ENCODE peak calls at places on chromosomes 13 and 19, in seven cellular contexts. One of them, this sample, is unnamed.

GRCh38 chr19:2478324-2478755 is 2.4 kb downstream of the GADD45B start:
- DNase-seq in NCI-H1694: peak; percentile 36
- DNase-seq in endothelial cell: no peak
- DNase-seq in fibroblast of villous mesenchyme: peak; percentile 83
- DNase-seq in cardiac muscle cell: peak; percentile 79
- DNase-seq in H1: no peak
- DNase-seq in H54: no peak
- DNase-seq in this sample: no peak

GRCh38 chr13:78816154-78816553 is 157.2 kb upstream of the OBI1 start:
- DNase-seq in fibroblast of villous mesenchyme: no peak
- DNase-seq in H1: no peak
- DNase-seq in endothelial cell: no peak
- DNase-seq in cardiac muscle cell: no peak
- DNase-seq in H54: no peak
- DNase-seq in NCI-H1694: no peak
- DNase-seq in this sample: no peak

GRCh38 chr13:86976521-86977324 is 694.4 kb upstream of the SLITRK5 start:
- DNase-seq in fibroblast of villous mesenchyme: no peak
- DNase-seq in H54: no peak
- DNase-seq in endothelial cell: no peak
- DNase-seq in cardiac muscle cell: no peak
- DNase-seq in H1: no peak
- DNase-seq in NCI-H1694: no peak
- DNase-seq in this sample: no peak

GRCh38 chr19:51071006-51071405 is 6.1 kb upstream of the KLK13 start:
- DNase-seq in cardiac muscle cell: no peak
- DNase-seq in H54: no peak
- DNase-seq in endothelial cell: no peak
- DNase-seq in NCI-H1694: no peak
- DNase-seq in H1: no peak
- DNase-seq in fibroblast of villous mesenchyme: no peak
- DNase-seq in this sample: no peak

GRCh38 chr19:49823472-49823871 is 5.4 kb downstream of the MED25 start:
- DNase-seq in H54: no peak
- DNase-seq in cardiac muscle cell: no peak
- DNase-seq in H1: no peak
- DNase-seq in endothelial cell: no peak
- DNase-seq in fibroblast of villous mesenchyme: no peak
- DNase-seq in NCI-H1694: no peak
- DNase-seq in this sample: no peak

GRCh38 chr13:43229506-43229905 is 206.1 kb downstream of the DNAJC15 start:
- DNase-seq in NCI-H1694: no peak
- DNase-seq in H54: no peak
- DNase-seq in H1: no peak
- DNase-seq in fibroblast of villous mesenchyme: peak; percentile 36
- DNase-seq in cardiac muscle cell: peak; percentile 64
- DNase-seq in endothelial cell: no peak
- DNase-seq in this sample: no peak

GRCh38 chr13:98541701-98542203 is 35.2 kb downstream of the STK24 start:
- DNase-seq in endothelial cell: no peak
- DNase-seq in cardiac muscle cell: no peak
- DNase-seq in NCI-H1694: no peak
- DNase-seq in fibroblast of villous mesenchyme: no peak
- DNase-seq in H54: no peak
- DNase-seq in H1: no peak
- DNase-seq in this sample: no peak

GRCh38 chr13:113663934-113664333 is 3.1 kb upstream of the GRK1 start:
- DNase-seq in cardiac muscle cell: no peak
- DNase-seq in H54: no peak
- DNase-seq in fibroblast of villous mesenchyme: no peak
- DNase-seq in H1: no peak
- DNase-seq in endothelial cell: no peak
- DNase-seq in NCI-H1694: peak; percentile 37
- DNase-seq in this sample: no peak

GRCh38 chr19:43575955-43576451 is 402 bp downstream of the PINLYP start:
- DNase-seq in fibroblast of villous mesenchyme: peak; percentile 51
- DNase-seq in H54: no peak
- DNase-seq in endothelial cell: no peak
- DNase-seq in cardiac muscle cell: no peak
- DNase-seq in H1: no peak
- DNase-seq in NCI-H1694: no peak
- DNase-seq in this sample: no peak

GRCh38 chr13:97226788-97227627 is 4.9 kb downstream of the MBNL2 start:
- DNase-seq in fibroblast of villous mesenchyme: peak; percentile 80
- DNase-seq in H54: no peak
- DNase-seq in cardiac muscle cell: peak; percentile 59
- DNase-seq in NCI-H1694: no peak
- DNase-seq in H1: no peak
- DNase-seq in endothelial cell: peak; percentile 46
- DNase-seq in this sample: no peak

GRCh38 chr13:101978546-101979315 is 423.1 kb downstream of the FGF14 start:
- DNase-seq in NCI-H1694: no peak
- DNase-seq in H54: no peak
- DNase-seq in fibroblast of villous mesenchyme: no peak
- DNase-seq in H1: no peak
- DNase-seq in cardiac muscle cell: no peak
- DNase-seq in endothelial cell: no peak
- DNase-seq in this sample: no peak

GRCh38 chr13:87280139-87280538 is 391.0 kb upstream of the SLITRK5 start:
- DNase-seq in H54: no peak
- DNase-seq in H1: no peak
- DNase-seq in endothelial cell: no peak
- DNase-seq in NCI-H1694: no peak
- DNase-seq in fibroblast of villous mesenchyme: no peak
- DNase-seq in cardiac muscle cell: no peak
- DNase-seq in this sample: no peak

GRCh38 chr13:98773053-98773452 is 20.6 kb upstream of the SLC15A1 start:
- DNase-seq in fibroblast of villous mesenchyme: no peak
- DNase-seq in endothelial cell: no peak
- DNase-seq in H54: no peak
- DNase-seq in H1: no peak
- DNase-seq in NCI-H1694: no peak
- DNase-seq in cardiac muscle cell: no peak
- DNase-seq in this sample: no peak

GRCh38 chr13:99686944-99687382 is 185.7 kb downstream of the TM9SF2 start:
- DNase-seq in H54: no peak
- DNase-seq in endothelial cell: peak; percentile 10
- DNase-seq in fibroblast of villous mesenchyme: no peak
- DNase-seq in H1: peak; percentile 84
- DNase-seq in NCI-H1694: no peak
- DNase-seq in cardiac muscle cell: no peak
- DNase-seq in this sample: no peak

GRCh38 chr19:5624154-5624663 is 1.3 kb downstream of the SAFB start:
- DNase-seq in fibroblast of villous mesenchyme: peak; percentile 61
- DNase-seq in cardiac muscle cell: peak; percentile 53
- DNase-seq in H1: no peak
- DNase-seq in endothelial cell: peak; percentile 7
- DNase-seq in NCI-H1694: no peak
- DNase-seq in H54: no peak
- DNase-seq in this sample: no peak

This sample was measured in HuH-7.5.